ENCODE peak calls at places on chromosomes 7 and 10, in six cellular contexts. W, M, T, Q, G and F are unnamed samples.

GRCh38 chr7:31955021-31955420 is 115.2 kb downstream of the PDE1C start:
- DNase-seq in W (no peak), M (no peak), T (no peak), Q (no peak), G (no peak), F (no peak)

GRCh38 chr7:155206286-155207020 is 91.2 kb upstream of the INSIG1 start:
- DNase-seq in W (no peak), M (peak; percentile 71), T (no peak), Q (peak; percentile 95), G (peak; percentile 81), F (peak; percentile 28)

GRCh38 chr7:150945853-150946825 is 32.0 kb downstream of the KCNH2 start:
- DNase-seq in W (no peak), M (no peak), T (no peak), Q (no peak), G (peak; percentile 54), F (no peak)

GRCh38 chr7:72310301-72310700 is 101.8 kb downstream of the CALN1 start:
- DNase-seq in W (peak; percentile 35), M (no peak), T (no peak), Q (no peak), G (no peak), F (no peak)

GRCh38 chr10:287814-288213 is 152.6 kb downstream of the ZMYND11 start:
- DNase-seq in W (no peak), M (no peak), T (no peak), Q (peak; percentile 10), G (no peak), F (peak; percentile 7)

GRCh38 chr7:22110227-22110839 is 164.6 kb upstream of the CDCA7L start:
- DNase-seq in W (no peak), M (peak; percentile 47), T (peak; percentile 79), Q (peak; percentile 91), G (no peak), F (peak; percentile 84)

GRCh38 chr10:116125180-116125579 is 147.8 kb downstream of the GFRA1 start:
- DNase-seq in W (no peak), M (no peak), T (peak; percentile 66), Q (no peak), G (no peak), F (no peak)

GRCh38 chr10:3948843-3949242 is 163.8 kb upstream of the KLF6 start:
- DNase-seq in W (no peak), M (peak; percentile 62), T (no peak), Q (peak; percentile 85), G (no peak), F (no peak)

GRCh38 chr7:14403587-14403986 is 414.1 kb upstream of the ETV1 start:
- DNase-seq in W (no peak), M (no peak), T (no peak), Q (no peak), G (no peak), F (no peak)

GRCh38 chr10:11489591-11489990 is 121.9 kb downstream of the USP6NL start:
- DNase-seq in W (no peak), M (no peak), T (no peak), Q (peak; percentile 10), G (no peak), F (no peak)

GRCh38 chr10:71258046-71258445 is 45.7 kb downstream of the UNC5B start:
- DNase-seq in W (no peak), M (no peak), T (no peak), Q (no peak), G (no peak), F (no peak)

GRCh38 chr7:149635561-149636329 is 137.6 kb downstream of the ZNF467 start:
- DNase-seq in W (peak; percentile 26), M (no peak), T (no peak), Q (peak; percentile 20), G (no peak), F (no peak)

GRCh38 chr10:25820496-25821415 is 113.3 kb upstream of the MYO3A start:
- DNase-seq in W (no peak), M (no peak), T (no peak), Q (peak; percentile 7), G (no peak), F (no peak)

GRCh38 chr7:12490105-12490688 is 80.3 kb upstream of the SCIN start:
- DNase-seq in W (no peak), M (no peak), T (peak; percentile 55), Q (peak; percentile 52), G (no peak), F (peak; percentile 7)

GRCh38 chr10:129755075-129756020 is 208.7 kb downstream of the EBF3 start:
- DNase-seq in W (peak; percentile 21), M (peak; percentile 7), T (no peak), Q (no peak), G (peak; percentile 23), F (no peak)

GRCh38 chr7:4085937-4086691 is 596.0 kb upstream of the FOXK1 start:
- DNase-seq in W (no peak), M (no peak), T (no peak), Q (no peak), G (no peak), F (no peak)

GRCh38 chr10:99921948-99922347 is 87.8 kb downstream of the DNMBP start:
- DNase-seq in W (no peak), M (no peak), T (no peak), Q (no peak), G (no peak), F (no peak)
- TF ChIP-seq CTCF in W (no peak), M (no peak), T (no peak), Q (no peak), G (no peak), F (no peak)

GRCh38 chr10:29733323-29733722 is 98.6 kb upstream of the SVIL start:
- DNase-seq in W (no peak), M (no peak), T (no peak), Q (no peak), G (no peak), F (no peak)
- TF ChIP-seq CTCF in W (no peak), M (no peak), T (no peak), Q (no peak), G (no peak), F (no peak)

GRCh38 chr7:57425969-57426628 is 23.9 kb upstream of the ZNF716 start:
- DNase-seq in W (no peak), M (no peak), T (no peak), Q (no peak), G (no peak), F (no peak)
- TF ChIP-seq CTCF in W (no peak), M (no peak), T (no peak), Q (no peak), G (peak; percentile 21), F (peak; percentile 65)

GRCh38 chr10:90779573-90779972 is 78.3 kb downstream of the HTR7 start:
- DNase-seq in W (no peak), M (no peak), T (no peak), Q (peak; percentile 50), G (no peak), F (peak; percentile 9)
- TF ChIP-seq CTCF in W (no peak), M (no peak), T (peak; percentile 30), Q (peak; percentile 39), G (peak; percentile 9), F (peak; percentile 72)

GRCh38 chr7:43479042-43479441 is 103.9 kb upstream of the STK17A start:
- DNase-seq in W (no peak), M (no peak), T (no peak), Q (no peak), G (no peak), F (no peak)
- TF ChIP-seq CTCF in W (no peak), M (no peak), T (peak; percentile 6), Q (no peak), G (no peak), F (no peak)

DNA sequence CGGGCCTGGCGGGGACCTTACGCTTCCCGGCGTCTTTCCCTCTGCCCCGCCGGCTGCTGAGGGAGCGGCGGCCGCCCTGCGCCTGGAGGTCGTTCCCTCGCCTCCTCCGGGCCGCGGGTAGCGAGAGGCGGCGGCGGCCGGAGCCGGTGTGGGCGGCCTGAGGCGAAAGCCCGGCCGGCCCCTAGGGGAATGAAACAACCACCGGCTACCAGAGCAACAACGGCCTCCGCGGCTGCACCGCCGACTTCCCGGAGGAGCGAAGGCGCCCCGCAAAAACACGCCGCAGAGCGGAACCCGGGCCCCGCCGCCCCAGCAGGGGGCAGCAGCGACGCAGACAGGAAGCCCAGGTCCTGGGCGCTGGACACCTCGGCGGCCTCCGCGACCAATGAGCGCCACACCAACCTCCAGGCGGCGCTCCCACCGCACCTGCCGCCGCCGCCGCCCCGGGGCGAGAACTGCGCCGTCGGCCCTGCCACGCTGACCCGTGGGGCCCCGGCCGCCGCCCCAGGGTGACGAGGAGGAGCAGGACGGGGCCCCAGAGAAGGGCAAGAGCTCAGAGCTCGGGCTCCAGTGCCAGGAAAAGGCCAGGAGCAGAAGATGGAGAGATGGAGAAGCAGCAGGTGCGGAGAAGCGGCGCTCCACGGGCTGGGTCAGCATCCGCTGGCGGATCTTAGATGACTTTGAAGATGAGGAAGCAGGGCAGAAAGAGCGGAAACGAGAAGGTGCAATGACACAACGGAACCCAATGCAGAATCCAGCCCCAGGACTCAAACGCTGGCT is 10.4 kb upstream of the ACSM6 start:
- DNase-seq in W (peak; percentile 86), M (peak; percentile 82), T (peak; percentile 88), Q (peak; percentile 80), G (peak; percentile 92), F (peak; percentile 55)
- TF ChIP-seq CTCF in W (peak; percentile 94), M (peak; percentile 97), T (peak; percentile 81), Q (peak; percentile 77), G (peak; percentile 99), F (peak; percentile 97)

DNA sequence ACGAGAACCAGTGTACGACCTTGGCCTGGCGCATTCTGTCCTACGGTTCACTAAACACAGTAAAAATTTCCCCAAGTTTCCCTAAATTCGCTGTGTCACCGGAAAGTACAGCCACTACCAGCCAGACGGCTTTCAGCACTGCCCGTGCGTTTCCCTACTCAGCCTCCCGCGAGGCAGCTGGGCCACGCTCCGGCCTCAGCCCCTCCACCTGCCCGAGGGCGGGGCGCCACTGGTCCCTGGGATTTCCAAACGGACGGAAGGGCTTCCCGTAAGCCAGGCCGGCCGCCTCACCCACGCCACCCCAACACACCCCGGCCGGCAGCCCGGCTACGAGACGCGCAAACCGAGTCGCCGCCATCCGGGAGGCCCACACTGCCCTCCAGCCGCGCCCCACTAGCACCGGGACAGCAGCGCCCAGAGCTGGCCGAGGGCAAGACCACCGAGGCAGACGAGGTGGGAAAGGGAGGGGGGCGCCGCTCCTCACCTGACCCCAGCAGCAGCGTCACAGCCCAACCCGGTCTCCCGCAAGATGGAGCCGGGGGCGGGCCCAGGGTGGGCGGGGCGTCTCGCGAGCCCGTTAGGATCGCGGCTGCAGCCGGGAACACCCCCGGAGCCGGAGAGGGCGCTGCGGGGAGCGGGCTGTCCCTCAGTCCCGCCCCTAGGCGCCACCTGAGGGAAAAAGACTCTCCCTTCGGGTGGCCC is at the start of gene ANXA7:
- DNase-seq in W (peak; percentile 95), M (peak; percentile 91), T (peak; percentile 95), Q (peak; percentile 81), G (peak; percentile 97), F (peak; percentile 79)
- TF ChIP-seq CTCF in W (no peak), M (peak; percentile 42), T (peak; percentile 34), Q (peak; percentile 22), G (peak; percentile 53), F (peak; percentile 73)

GRCh38 chr10:47435081-47435480 is 48.8 kb downstream of the ANXA8 start:
- DNase-seq in W (no peak), M (no peak), T (no peak), Q (no peak), G (no peak), F (no peak)
- TF ChIP-seq CTCF in W (no peak), M (no peak), T (no peak), Q (no peak), G (no peak), F (no peak)